ENCODE peak calls at places on chromosomes 16 and 17, in six cellular contexts. X is RWPE1, W is nephron progenitor cell, J is PC-9, D is A549, G is upper lobe of right lung. Q is an unnamed sample.

GRCh38 chr16:71882505-71883192 is 1.3 kb downstream of the ZNF821 start:
- DNase-seq in J (peak), X (peak), W (peak), D (peak), G (no peak), Q (peak)

GRCh38 chr17:55549140-55549539 is 37.9 kb upstream of the SMIM36 start:
- DNase-seq in J (no peak), X (no peak), D (no peak), W (no peak), G (no peak), Q (no peak)

GRCh38 chr17:52395308-52395707 is 236.8 kb upstream of the CA10 start:
- DNase-seq in G (no peak), J (no peak), D (no peak), W (no peak), X (no peak), Q (no peak)

GRCh38 chr17:27181935-27182334 is 112.0 kb upstream of the WSB1 start:
- DNase-seq in G (no peak), D (no peak), W (no peak), X (no peak), J (no peak), Q (no peak)

GRCh38 chr17:7437369-7437863 is 1.9 kb upstream of the FGF11 start:
- DNase-seq in X (no peak), J (no peak), D (no peak), G (no peak), W (no peak), Q (no peak)

GRCh38 chr16:56512025-56512424 is 7.8 kb downstream of the BBS2 start:
- DNase-seq in J (no peak), G (no peak), X (no peak), W (no peak), D (no peak), Q (no peak)

GRCh38 chr17:50684288-50684611 is 23.5 kb downstream of the ANKRD40 start:
- DNase-seq in J (no peak), X (no peak), D (no peak), G (no peak), W (no peak), Q (no peak)

GRCh38 chr17:82948081-82948511 is 108.3 kb upstream of the ZNF750 start:
- DNase-seq in D (no peak), J (no peak), G (peak), W (no peak), X (no peak), Q (no peak)

GRCh38 chr16:2337431-2338296 is 2.9 kb downstream of the ABCA3 start:
- DNase-seq in G (no peak), X (no peak), W (no peak), D (no peak), J (no peak), Q (no peak)

GRCh38 chr17:7204335-7204734 is 15.3 kb downstream of the DLG4 start:
- DNase-seq in J (no peak), G (no peak), W (no peak), X (no peak), D (no peak), Q (no peak)

GRCh38 chr16:31916056-31916488 is 42.5 kb downstream of the ZNF267 start:
- DNase-seq in D (no peak), J (no peak), G (no peak), W (no peak), X (no peak), Q (no peak)

GRCh38 chr17:66466933-66467367 is 164.5 kb downstream of the PRKCA start:
- DNase-seq in D (peak), X (peak), J (peak), W (no peak), G (no peak), Q (peak)

GRCh38 chr17:27552467-27552779 is 78.6 kb upstream of the LGALS9 start:
- DNase-seq in X (peak), W (no peak), D (peak), J (peak), G (peak), Q (peak)

GRCh38 chr17:7803981-7804380 is 30.0 kb upstream of the KDM6B start:
- DNase-seq in J (peak), D (no peak), G (peak), X (peak), W (no peak), Q (no peak)

GRCh38 chr16:55499281-55499680 is 9.6 kb upstream of the LPCAT2 start:
- DNase-seq in X (no peak), W (no peak), J (no peak), D (no peak), G (no peak), Q (no peak)

DNA sequence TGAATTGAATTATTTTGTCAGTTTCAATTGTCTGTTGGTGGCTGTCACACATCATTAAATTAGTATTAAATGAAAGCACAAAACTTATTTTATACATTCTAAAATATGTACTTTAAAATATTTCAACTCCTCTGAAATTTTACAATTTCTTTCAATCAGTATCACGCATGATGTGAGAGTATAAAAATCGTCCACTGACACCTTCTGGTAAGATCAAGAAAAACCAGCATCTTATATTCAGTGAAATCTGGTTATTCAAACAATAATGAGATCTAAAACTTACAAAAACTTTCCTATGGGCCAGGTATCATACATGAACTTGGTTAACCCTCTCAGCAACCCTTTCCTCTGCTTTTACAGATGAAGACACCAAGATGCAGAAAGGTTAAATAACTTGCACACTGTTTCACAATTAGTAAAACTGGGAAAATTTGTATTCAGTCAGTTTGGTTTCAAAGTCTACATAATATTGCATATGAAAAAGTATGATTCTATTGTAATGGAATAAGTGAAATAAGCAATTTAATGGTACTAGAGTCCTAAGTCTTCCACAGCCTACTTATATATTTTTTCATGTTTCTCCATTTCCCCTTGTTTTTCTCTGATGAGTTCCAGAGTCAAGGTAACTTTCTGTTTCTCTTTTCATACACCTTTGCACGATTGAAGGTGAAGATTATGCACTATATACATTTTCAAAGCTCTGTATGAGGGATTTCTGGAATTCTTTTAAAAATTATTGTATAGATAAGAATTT is 58.7 kb downstream of the EFCAB5 start:
- DNase-seq in D (no peak), J (no peak), W (no peak), X (no peak), G (no peak), Q (no peak)
- TF ChIP-seq CTCF in D (peak), J (no peak), W (no peak), X (no peak), G (peak), Q (no peak)

GRCh38 chr16:539901-540530 is 12.5 kb downstream of the CAPN15 start:
- DNase-seq in G (no peak), D (no peak), J (no peak), W (no peak), X (no peak), Q (no peak)
- TF ChIP-seq CTCF in G (no peak), D (no peak), J (no peak), W (no peak), X (no peak), Q (no peak)

GRCh38 chr17:2024572-2025219 is 438 bp downstream of the RTN4RL1 start:
- DNase-seq in X (no peak), J (no peak), G (peak), W (no peak), D (no peak), Q (no peak)
- TF ChIP-seq CTCF in X (no peak), J (no peak), G (no peak), W (no peak), D (no peak), Q (no peak)

DNA sequence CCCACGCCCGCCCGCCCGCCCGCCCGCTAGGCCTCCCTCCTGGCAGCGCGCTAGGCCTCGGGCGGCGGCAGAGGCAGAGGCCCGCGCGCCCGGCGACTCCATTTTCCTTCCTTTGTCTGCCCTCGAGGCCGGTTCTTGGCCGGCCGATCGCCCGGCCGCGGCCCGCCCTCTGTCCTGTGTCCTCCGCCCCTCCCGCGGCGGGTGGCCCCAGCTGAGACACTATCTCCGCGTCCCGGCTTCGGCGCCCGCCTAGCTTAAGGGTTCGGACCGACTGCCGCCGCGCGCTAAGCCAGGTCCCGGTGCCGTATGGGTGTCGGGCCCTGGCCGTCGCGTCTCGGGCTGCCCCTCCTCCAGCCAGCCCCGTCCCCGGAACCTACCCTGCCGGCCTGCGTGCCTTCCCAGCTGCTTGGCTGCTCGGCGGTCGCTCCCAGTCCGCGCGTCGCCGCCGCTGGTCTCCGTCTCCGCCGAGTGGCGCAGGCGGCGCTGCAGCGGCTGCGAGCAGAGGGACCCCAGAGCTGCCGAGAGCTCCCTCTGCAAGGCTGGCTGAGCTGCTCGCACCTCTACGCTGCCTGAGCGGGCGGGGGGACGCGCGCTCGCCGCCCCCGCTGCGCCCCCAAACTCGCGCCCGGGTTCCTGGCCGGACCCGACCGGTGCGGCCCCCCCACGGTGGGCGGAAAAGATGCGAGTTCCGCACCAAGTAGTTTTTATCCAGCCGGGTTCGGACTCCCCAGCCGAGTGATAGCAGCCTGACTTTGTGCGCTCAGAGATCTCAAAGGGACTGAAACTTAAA is 787 bp downstream of the CTCF start:
- DNase-seq in D (no peak), X (no peak), J (peak), G (peak), W (peak), Q (peak)
- TF ChIP-seq CTCF in D (peak), X (peak), J (no peak), G (peak), W (no peak), Q (peak)